ENCODE peak calls at places on chromosomes 13 and 19, in nine cellular contexts. T is PC-9, Q is body of pancreas, C is breast epithelium, V is fibroblast of lung, U is psoas muscle, P is mammary epithelial cell, O is neural progenitor cell, M is aorta. R is an unnamed sample. For H3K9me3, the result is how much of the 10 kb centered on the place peaks cover.

GRCh38 chr13:113086991-113087922 is 18.3 kb upstream of the F7 start:
- DNase-seq in V (no peak), P (no peak), T (no peak), O (no peak), U (no peak), M (peak), Q (no peak), C (no peak), R (no peak)

GRCh38 chr19:15815306-15815705 is at the start of gene OR10H1:
- DNase-seq in T (peak), Q (peak), O (no peak), C (no peak), V (no peak), U (no peak), P (peak), M (no peak), R (no peak)

GRCh38 chr19:49811328-49811727 is 1.8 kb downstream of the FUZ start:
- DNase-seq in M (no peak), C (no peak), P (no peak), Q (no peak), V (no peak), U (no peak), O (no peak), T (no peak), R (no peak)

GRCh38 chr19:38182536-38183210 is 41.3 kb downstream of the DPF1 start:
- DNase-seq in M (no peak), C (no peak), O (no peak), U (no peak), T (no peak), P (no peak), Q (no peak), V (no peak), R (no peak)

GRCh38 chr19:52943884-52944643 is 18.6 kb downstream of the ZNF816 start:
- DNase-seq in Q (no peak), P (peak), V (no peak), O (no peak), U (no peak), T (no peak), C (no peak), M (no peak), R (no peak)

GRCh38 chr13:107457686-107458085 is 757.6 kb downstream of the LIG4 start:
- DNase-seq in U (no peak), Q (no peak), V (no peak), O (peak), T (no peak), P (no peak), C (no peak), M (no peak), R (no peak)

GRCh38 chr13:33953203-33953602 is 135.3 kb downstream of the RFC3 start:
- DNase-seq in Q (no peak), P (peak), O (no peak), V (peak), C (no peak), M (no peak), T (no peak), U (no peak), R (no peak)

GRCh38 chr19:5567971-5568407 is 236 bp upstream of the TINCR start:
- DNase-seq in P (no peak), O (no peak), M (no peak), T (peak), U (no peak), C (no peak), Q (no peak), V (no peak), R (no peak)

GRCh38 chr13:43246382-43246781 is 223.0 kb downstream of the DNAJC15 start:
- DNase-seq in Q (no peak), P (no peak), V (no peak), M (no peak), T (no peak), O (no peak), U (no peak), C (no peak), R (peak)

GRCh38 chr13:58994778-58995177 is 1169.0 kb downstream of the DIAPH3 start:
- DNase-seq in O (no peak), P (no peak), V (peak), C (no peak), Q (no peak), T (no peak), U (no peak), M (no peak), R (no peak)

GRCh38 chr19:13234518-13234917 is 84.3 kb downstream of the IER2 start:
- DNase-seq in Q (peak), V (peak), M (no peak), O (peak), U (peak), T (no peak), C (no peak), P (no peak), R (peak)

GRCh38 chr13:49571299-49572240 is 13.8 kb downstream of the RCBTB1 start:
- DNase-seq in Q (no peak), M (no peak), U (no peak), C (no peak), O (no peak), P (no peak), T (no peak), V (no peak), R (no peak)

GRCh38 chr13:75705395-75705794 is 69.3 kb downstream of the LMO7 start:
- DNase-seq in Q (no peak), C (no peak), V (peak), M (no peak), O (no peak), T (no peak), P (peak), U (no peak), R (peak)

GRCh38 chr13:91369432-91369831 is 21.9 kb downstream of the MIR17HG start:
- DNase-seq in M (no peak), P (no peak), C (no peak), V (peak), U (no peak), Q (no peak), T (no peak), O (no peak), R (peak)

GRCh38 chr19:48170817-48171347 is 402 bp downstream of the ZSWIM9 start:
- DNase-seq in Q (no peak), V (no peak), P (peak), O (peak), C (no peak), U (no peak), M (no peak), T (no peak), R (peak)

GRCh38 chr13:113816248-113816924 is 47.5 kb downstream of the GAS6 start:
- DNase-seq in T (no peak), C (no peak), M (no peak), U (no peak), O (no peak), V (no peak), Q (no peak), P (no peak), R (no peak)

GRCh38 chr13:51687928-51688714 is 103.9 kb downstream of the WDFY2 start:
- DNase-seq in C (no peak), O (peak), V (no peak), T (no peak), M (no peak), P (no peak), U (no peak), Q (no peak), R (no peak)

GRCh38 chr13:97276862-97277269 is 54.7 kb downstream of the MBNL2 start:
- DNase-seq in Q (no peak), O (no peak), T (no peak), U (no peak), M (no peak), C (no peak), V (peak), P (no peak), R (no peak)
- H3K27ac ChIP-seq in Q (no peak), O (no peak), T (peak), U (peak), M (peak), C (peak), V (no peak), P (peak), R (no peak)

GRCh38 chr13:99731747-99732146 is 230.5 kb downstream of the TM9SF2 start:
- DNase-seq in V (no peak), M (no peak), C (no peak), P (no peak), O (peak), T (no peak), Q (no peak), U (no peak), R (no peak)
- H3K9me3 ChIP-seq in V (under half), M (under half), C (under half), P (under half), O (under half), T (under half), Q (under half), U (under half), R (under half)

GRCh38 chr13:23161176-23161825 is 19.5 kb upstream of the SGCG start:
- DNase-seq in M (no peak), V (no peak), P (no peak), Q (no peak), O (no peak), C (no peak), U (no peak), T (no peak), R (no peak)
- H3K4me3 ChIP-seq in M (no peak), V (no peak), P (no peak), Q (no peak), O (no peak), C (peak), U (no peak), T (no peak), R (no peak)

GRCh38 chr13:98364648-98365047 is 187.6 kb upstream of the RNF113B start:
- DNase-seq in U (no peak), M (no peak), P (no peak), O (no peak), C (no peak), V (no peak), T (no peak), Q (no peak), R (no peak)
- H3K27ac ChIP-seq in U (no peak), M (no peak), P (no peak), O (no peak), C (no peak), V (no peak), T (no peak), Q (no peak), R (no peak)

GRCh38 chr13:39232999-39233398 is 194.7 kb downstream of the NHLRC3 start:
- DNase-seq in V (no peak), Q (no peak), C (no peak), T (no peak), M (no peak), O (no peak), P (no peak), U (no peak), R (no peak)
- H3K9me3 ChIP-seq in V (under half), Q (under half), C (under half), T (under half), M (under half), O (under half), P (under half), U (under half), R (under half)

GRCh38 chr19:18712981-18713380 is 29.5 kb downstream of the CRTC1 start:
- DNase-seq in O (no peak), Q (no peak), M (no peak), U (no peak), P (no peak), V (no peak), T (no peak), C (no peak), R (no peak)
- H3K4me3 ChIP-seq in O (no peak), Q (no peak), M (no peak), U (no peak), P (no peak), V (no peak), T (no peak), C (no peak), R (no peak)

GRCh38 chr13:42017264-42017663 is 31.2 kb upstream of the DGKH start:
- DNase-seq in O (no peak), T (no peak), C (no peak), P (no peak), U (no peak), Q (no peak), V (no peak), M (no peak), R (no peak)

GRCh38 chr13:42007844-42008243 is 40.6 kb upstream of the DGKH start:
- DNase-seq in Q (no peak), P (peak), C (no peak), V (peak), O (no peak), U (no peak), T (no peak), M (no peak), R (no peak)

GRCh38 chr13:42014119-42014518 is 34.3 kb upstream of the DGKH start:
- DNase-seq in T (no peak), V (no peak), U (no peak), M (no peak), C (no peak), P (no peak), O (no peak), Q (no peak), R (no peak)

GRCh38 chr13:42009057-42009456 is 39.4 kb upstream of the DGKH start:
- DNase-seq in T (no peak), C (no peak), O (no peak), Q (no peak), U (no peak), M (no peak), V (no peak), P (no peak), R (no peak)

DNA sequence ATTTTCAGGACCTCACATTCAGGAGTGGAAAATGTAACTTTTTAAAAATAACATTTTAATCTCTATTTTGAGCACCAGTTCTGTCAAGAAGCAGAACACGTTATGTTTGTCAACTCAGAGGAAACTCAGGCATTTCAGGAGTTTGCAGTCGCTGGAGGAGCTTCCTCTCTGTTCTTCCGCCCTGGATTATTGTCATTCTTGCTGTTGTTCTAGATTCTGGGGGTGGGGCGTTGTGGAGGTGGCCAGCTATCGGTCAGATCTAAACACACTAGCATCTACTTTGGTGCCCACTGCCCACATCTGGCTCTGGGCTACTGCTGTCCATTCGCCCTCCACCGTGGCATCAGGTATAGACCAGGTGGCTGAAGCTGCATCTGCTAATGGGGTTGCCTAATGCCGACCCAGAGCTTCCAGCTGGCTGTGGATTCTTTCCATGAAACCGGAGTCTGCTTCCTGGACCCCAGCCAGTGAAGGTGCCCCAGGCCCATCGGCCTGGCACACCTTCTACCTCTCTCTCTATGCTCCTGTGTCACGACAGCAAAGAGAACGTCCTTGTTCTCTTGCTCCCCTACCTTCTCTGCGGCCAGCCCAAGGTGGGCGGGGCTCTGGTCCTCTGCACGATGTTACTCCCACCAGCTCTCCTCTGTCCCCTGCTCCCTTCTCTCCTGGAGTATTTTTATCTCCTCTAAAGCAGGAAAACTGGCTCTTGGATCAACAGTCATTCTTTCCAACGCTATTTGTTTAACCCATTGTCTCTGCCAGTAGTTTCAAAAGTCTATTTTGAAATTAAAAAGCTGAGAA is 36.6 kb upstream of the DGKH start:
- DNase-seq in M (no peak), Q (no peak), V (no peak), T (peak), U (no peak), C (peak), P (no peak), O (peak), R (no peak)
- H3K27ac ChIP-seq in M (no peak), Q (no peak), V (no peak), T (no peak), U (no peak), C (peak), P (no peak), O (no peak), R (no peak)